ENCODE peak calls at places on chromosome 7, in seven cellular contexts. H is H1, M is HCT116, L is A549, X is endothelial cell of umbilical vein, O is K562, N is WTC11. T is an unnamed sample.

GRCh38 chr7:36999851-37000480 is 275.7 kb upstream of the AOAH start:
- DNase-seq in H (no peak), M (no peak), L (no peak), X (no peak), O (no peak), N (no peak), T (no peak)

GRCh38 chr7:66518151-66518691 is 110.5 kb upstream of the KCTD7 start:
- DNase-seq in H (no peak), M (no peak), L (no peak), X (no peak), O (no peak), N (no peak), T (no peak)

GRCh38 chr7:150322833-150323681 is at the start of the genes ACTR3C and LRRC61:
- DNase-seq in H (peak), M (no peak), L (no peak), X (no peak), O (peak), N (peak), T (peak)

GRCh38 chr7:79911420-79911819 is 223.2 kb upstream of the GNAI1 start:
- DNase-seq in H (no peak), M (no peak), L (no peak), X (no peak), O (no peak), N (no peak), T (no peak)

GRCh38 chr7:128203047-128203491 is 38.0 kb upstream of the LEP start:
- DNase-seq in H (no peak), M (no peak), L (no peak), X (no peak), O (no peak), N (no peak), T (no peak)

GRCh38 chr7:155598810-155599210 is 45.7 kb upstream of the RBM33 start:
- DNase-seq in H (peak), M (peak), L (peak), X (peak), O (peak), N (peak), T (peak)

GRCh38 chr7:74396993-74397392 is 56.7 kb upstream of the GTF2IRD1 start:
- DNase-seq in H (no peak), M (no peak), L (no peak), X (no peak), O (no peak), N (no peak), T (no peak)

GRCh38 chr7:152513861-152514770 is 78.3 kb upstream of the KMT2C start:
- DNase-seq in H (no peak), M (no peak), L (no peak), X (no peak), O (no peak), N (no peak), T (no peak)

GRCh38 chr7:33807779-33808482 is 97.4 kb upstream of the BMPER start:
- DNase-seq in H (peak), M (peak), L (peak), X (peak), O (peak), N (peak), T (peak)

GRCh38 chr7:144408116-144408515 is 4.6 kb upstream of the NOBOX start:
- DNase-seq in H (no peak), M (no peak), L (no peak), X (no peak), O (no peak), N (no peak), T (no peak)

GRCh38 chr7:36045275-36045674 is 107.8 kb upstream of the EEPD1 start:
- DNase-seq in H (no peak), M (no peak), L (no peak), X (peak), O (no peak), N (no peak), T (no peak)

GRCh38 chr7:33107136-33108066 is 1.8 kb downstream of the RP9 start:
- DNase-seq in H (no peak), M (no peak), L (peak), X (peak), O (no peak), N (peak), T (peak)

GRCh38 chr7:47458057-47458456 is 123.9 kb downstream of the TNS3 start:
- DNase-seq in H (no peak), M (no peak), L (no peak), X (peak), O (no peak), N (no peak), T (peak)

GRCh38 chr7:867406-868188 is 8.8 kb upstream of the GET4 start:
- DNase-seq in H (no peak), M (no peak), L (peak), X (peak), O (no peak), N (no peak), T (no peak)

GRCh38 chr7:70762697-70763096 is 369.2 kb upstream of the GALNT17 start:
- DNase-seq in H (no peak), M (no peak), L (no peak), X (no peak), O (no peak), N (no peak), T (no peak)

GRCh38 chr7:23530901-23531793 is 634 bp downstream of the TRA2A start:
- DNase-seq in H (no peak), M (no peak), L (peak), X (peak), O (peak), N (peak), T (peak)

GRCh38 chr7:1288996-1289551 is 56.4 kb downstream of the UNCX start:
- DNase-seq in H (no peak), M (no peak), L (no peak), X (no peak), O (no peak), N (no peak), T (no peak)

GRCh38 chr7:123639646-123640045 is 16.0 kb upstream of the LMOD2 start:
- DNase-seq in H (no peak), M (no peak), L (no peak), X (no peak), O (no peak), N (no peak), T (no peak)

GRCh38 chr7:91468231-91468630 is 204.0 kb downstream of the FZD1 start:
- DNase-seq in H (no peak), M (no peak), L (no peak), X (no peak), O (no peak), N (no peak), T (no peak)

GRCh38 chr7:142414135-142414534 is 156.3 kb upstream of the PRSS58 start:
- DNase-seq in H (no peak), M (no peak), L (no peak), X (no peak), O (no peak), N (no peak), T (no peak)

GRCh38 chr7:43737467-43738127 is 8.3 kb upstream of the COA1 start:
- DNase-seq in H (no peak), M (no peak), L (no peak), X (no peak), O (no peak), N (no peak), T (no peak)

GRCh38 chr7:43735802-43736603 is 6.7 kb upstream of the COA1 start:
- DNase-seq in H (no peak), M (no peak), L (no peak), X (no peak), O (no peak), N (no peak), T (peak)

GRCh38 chr7:43729924-43730248 is 563 bp upstream of the COA1 start:
- DNase-seq in H (no peak), M (no peak), L (no peak), X (no peak), O (no peak), N (no peak), T (no peak)

DNA sequence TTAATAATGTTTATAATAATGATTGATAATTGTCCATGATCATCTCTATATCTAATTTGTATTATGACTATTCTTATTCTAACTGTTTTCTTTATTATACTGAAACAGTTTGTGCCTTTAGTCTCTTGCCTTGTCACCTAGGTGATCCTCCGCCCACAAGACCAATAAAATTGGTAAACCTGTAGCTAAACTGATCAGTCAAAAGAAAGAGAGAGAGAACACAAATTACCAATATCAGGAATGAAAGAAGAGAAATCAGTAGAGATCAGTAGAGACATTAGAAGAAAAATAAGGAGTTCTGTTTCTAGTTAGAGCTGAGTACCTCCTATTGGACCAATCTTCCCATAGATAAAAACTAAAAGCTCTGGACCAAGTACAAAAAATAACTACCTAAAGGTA is 6.1 kb upstream of the COA1 start:
- DNase-seq in H (no peak), M (no peak), L (no peak), X (no peak), O (no peak), N (no peak), T (no peak)
- TF ChIP-seq MAX in H (no peak), M (no peak), L (no peak), X (no peak), O (no peak), N (no peak), T (no peak)

GRCh38 chr7:138169441-138169851 is 93.2 kb downstream of the AKR1D1 start:
- DNase-seq in H (peak), M (no peak), L (no peak), X (no peak), O (no peak), N (peak), T (no peak)
- TF ChIP-seq MAX in H (no peak), M (no peak), L (no peak), X (no peak), O (no peak), N (no peak), T (no peak)

DNA sequence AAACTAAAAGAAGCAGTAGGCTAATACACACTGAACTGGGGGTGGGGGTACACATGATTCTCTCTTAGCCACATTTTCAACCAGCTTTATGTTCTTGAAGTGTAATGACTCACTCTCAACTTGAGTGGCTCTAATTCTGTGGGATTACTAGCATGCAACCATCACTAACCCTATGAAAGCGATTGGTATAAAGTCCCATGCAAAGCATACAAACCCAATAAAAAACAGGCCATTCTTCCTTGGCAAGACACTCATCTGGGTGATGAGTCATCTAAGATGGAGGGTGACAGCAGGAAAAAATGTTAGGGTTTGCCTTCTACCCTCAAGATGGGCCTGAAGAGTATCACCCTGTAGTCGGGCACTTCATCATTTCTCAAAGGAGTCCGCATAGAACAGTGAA is 14.9 kb upstream of the PON3 start:
- DNase-seq in H (no peak), M (no peak), L (peak), X (no peak), O (no peak), N (no peak), T (no peak)
- TF ChIP-seq MAX in H (no peak), M (no peak), L (no peak), X (no peak), O (no peak), N (no peak), T (no peak)

GRCh38 chr7:133510326-133511055 is 257.6 kb downstream of the EXOC4 start:
- DNase-seq in H (no peak), M (no peak), L (no peak), X (peak), O (no peak), N (no peak), T (no peak)
- TF ChIP-seq MAX in H (no peak), M (no peak), L (no peak), X (no peak), O (no peak), N (no peak), T (no peak)

GRCh38 chr7:43647314-43647691 is 64.4 kb downstream of the STK17A start:
- DNase-seq in H (peak), M (no peak), L (no peak), X (peak), O (no peak), N (peak), T (no peak)
- TF ChIP-seq MAX in H (no peak), M (no peak), L (no peak), X (no peak), O (no peak), N (no peak), T (no peak)

GRCh38 chr7:78769551-78770101 is 683.8 kb downstream of the MAGI2 start:
- DNase-seq in H (no peak), M (no peak), L (no peak), X (no peak), O (no peak), N (no peak), T (no peak)
- TF ChIP-seq MAX in H (no peak), M (no peak), L (no peak), X (no peak), O (no peak), N (no peak), T (no peak)